ENCODE peak calls at places on chromosomes 11 and 22, in seven cellular contexts. W is BJ, X is hepatocyte, C is fibroblast of villous mesenchyme, J is H1, S is K562, D is mucosa of descending colon. Z is an unnamed sample.

GRCh38 chr11:46050065-46050464 is 71.2 kb downstream of the PHF21A start:
- DNase-seq in W (peak), X (peak), C (peak), J (peak), S (no peak), D (no peak), Z (no peak)

GRCh38 chr22:39129746-39130145 is 22.7 kb downstream of the CBX7 start:
- DNase-seq in W (no peak), X (no peak), C (no peak), J (no peak), S (no peak), D (peak), Z (no peak)

GRCh38 chr11:96156379-96156722 is 186.6 kb downstream of the MAML2 start:
- DNase-seq in W (no peak), X (no peak), C (no peak), J (no peak), S (no peak), D (no peak), Z (peak)

GRCh38 chr22:44144046-44144569 is 36.6 kb upstream of the PARVG start:
- DNase-seq in W (no peak), X (no peak), C (no peak), J (no peak), S (no peak), D (no peak), Z (no peak)

GRCh38 chr22:38724926-38725571 is 19.3 kb downstream of the GTPBP1 start:
- DNase-seq in W (no peak), X (peak), C (peak), J (no peak), S (no peak), D (peak), Z (no peak)

GRCh38 chr22:48605856-48606255 is 1221.8 kb downstream of the BRD1 start:
- DNase-seq in W (no peak), X (peak), C (no peak), J (no peak), S (no peak), D (no peak), Z (no peak)

GRCh38 chr22:48874956-48875355 is 952.7 kb downstream of the BRD1 start:
- DNase-seq in W (no peak), X (no peak), C (no peak), J (no peak), S (no peak), D (no peak), Z (no peak)

GRCh38 chr11:106464728-106465127 is 387.3 kb downstream of the AASDHPPT start:
- DNase-seq in W (no peak), X (no peak), C (no peak), J (no peak), S (no peak), D (no peak), Z (no peak)

GRCh38 chr11:86888164-86888977 is 66.8 kb downstream of the FZD4 start:
- DNase-seq in W (peak), X (no peak), C (peak), J (no peak), S (no peak), D (no peak), Z (no peak)

GRCh38 chr11:113773092-113773415 is 438 bp downstream of the ZW10 start:
- DNase-seq in W (no peak), X (peak), C (peak), J (no peak), S (peak), D (no peak), Z (peak)

GRCh38 chr11:117414724-117415123 is 87.1 kb downstream of the CEP164 start:
- DNase-seq in W (no peak), X (no peak), C (no peak), J (no peak), S (no peak), D (no peak), Z (no peak)

GRCh38 chr11:62124186-62125113 is 639 bp downstream of the INCENP start:
- DNase-seq in W (no peak), X (peak), C (peak), J (no peak), S (peak), D (peak), Z (no peak)

GRCh38 chr22:20957691-20958440 is 9.2 kb upstream of the AIFM3 start:
- DNase-seq in W (no peak), X (peak), C (peak), J (no peak), S (no peak), D (peak), Z (no peak)

GRCh38 chr22:30744224-30744623 is 49.5 kb downstream of the OSBP2 start:
- DNase-seq in W (no peak), X (no peak), C (no peak), J (no peak), S (peak), D (no peak), Z (no peak)

GRCh38 chr11:94544832-94545640 is 1.3 kb downstream of the FUT4 start:
- DNase-seq in W (no peak), X (peak), C (no peak), J (no peak), S (peak), D (peak), Z (no peak)

GRCh38 chr11:18791175-18792065 is at the start of gene PTPN5:
- DNase-seq in W (no peak), X (no peak), C (no peak), J (no peak), S (no peak), D (no peak), Z (no peak)

GRCh38 chr11:94876645-94877445 is 96.5 kb downstream of the CWC15 start:
- DNase-seq in W (peak), X (peak), C (peak), J (no peak), S (peak), D (peak), Z (peak)

GRCh38 chr22:41524809-41525449 is 19.3 kb downstream of the POLR3H start:
- DNase-seq in W (no peak), X (no peak), C (peak), J (no peak), S (no peak), D (no peak), Z (no peak)

GRCh38 chr11:46865340-46865739 is 19.3 kb upstream of the CKAP5 start:
- DNase-seq in W (peak), X (no peak), C (peak), J (no peak), S (no peak), D (no peak), Z (no peak)

GRCh38 chr11:100925935-100926334 is 203.7 kb downstream of the PGR start:
- DNase-seq in W (no peak), X (no peak), C (peak), J (no peak), S (no peak), D (no peak), Z (no peak)

GRCh38 chr11:5992150-5992549 is 5.4 kb upstream of the OR52L1 start:
- DNase-seq in W (no peak), X (no peak), C (no peak), J (no peak), S (no peak), D (no peak), Z (no peak)

GRCh38 chr11:25981998-25982397 is 349.9 kb upstream of the ANO3 start:
- DNase-seq in W (peak), X (peak), C (peak), J (no peak), S (no peak), D (no peak), Z (peak)

GRCh38 chr22:39935622-39936021 is 24.6 kb upstream of the TMA7B start:
- DNase-seq in W (no peak), X (no peak), C (no peak), J (no peak), S (no peak), D (no peak), Z (no peak)

GRCh38 chr11:114298701-114299090 is 2.5 kb downstream of the NNMT start:
- DNase-seq in W (no peak), X (no peak), C (no peak), J (no peak), S (no peak), D (no peak), Z (no peak)

GRCh38 chr22:49042877-49043859 is 784.5 kb downstream of the BRD1 start:
- DNase-seq in W (no peak), X (no peak), C (no peak), J (no peak), S (no peak), D (no peak), Z (no peak)

GRCh38 chr11:43842021-43842420 is 38.6 kb upstream of the ALKBH3 start:
- DNase-seq in W (no peak), X (no peak), C (no peak), J (no peak), S (no peak), D (no peak), Z (no peak)

GRCh38 chr11:2177081-2177480 is 5.5 kb upstream of the TH start:
- DNase-seq in W (no peak), X (no peak), C (no peak), J (no peak), S (no peak), D (no peak), Z (no peak)

GRCh38 chr11:2776351-2777061 is 76.7 kb upstream of the KCNQ1OT1 start:
- DNase-seq in W (no peak), X (no peak), C (no peak), J (no peak), S (no peak), D (peak), Z (no peak)

GRCh38 chr11:1283091-1283511 is 26.3 kb downstream of the TOLLIP start:
- DNase-seq in W (no peak), X (no peak), C (no peak), J (no peak), S (no peak), D (no peak), Z (no peak)

GRCh38 chr11:126939552-126939951 is 61.0 kb downstream of the KIRREL3 start:
- DNase-seq in W (no peak), X (no peak), C (no peak), J (no peak), S (no peak), D (no peak), Z (no peak)

GRCh38 chr11:13685461-13686108 is 17.1 kb downstream of the FAR1 start:
- DNase-seq in W (no peak), X (no peak), C (no peak), J (no peak), S (no peak), D (no peak), Z (no peak)
- H3K4me3 ChIP-seq in W (no peak), X (no peak), C (no peak), J (no peak), S (no peak), D (no peak), Z (no peak)

GRCh38 chr11:67119577-67120391 is 721 bp downstream of the KDM2A start:
- DNase-seq in W (no peak), X (peak), C (peak), J (no peak), S (peak), D (peak), Z (no peak)
- TF ChIP-seq CTCF in W (no peak), X (no peak), C (peak), J (no peak), S (no peak), D (no peak), Z (peak)

GRCh38 chr11:134032031-134032430 is 36.8 kb upstream of the JAM3 start:
- DNase-seq in W (no peak), X (no peak), C (no peak), J (no peak), S (no peak), D (no peak), Z (no peak)
- H3K4me3 ChIP-seq in W (no peak), X (no peak), C (no peak), J (no peak), S (no peak), D (no peak), Z (no peak)

GRCh38 chr11:7561562-7561961 is 47.8 kb downstream of the PPFIBP2 start:
- DNase-seq in W (peak), X (no peak), C (peak), J (no peak), S (no peak), D (no peak), Z (no peak)
- TF ChIP-seq CTCF in W (no peak), X (no peak), C (no peak), J (no peak), S (no peak), D (no peak), Z (no peak)

GRCh38 chr11:128339721-128340271 is 247.6 kb downstream of the ETS1 start:
- DNase-seq in W (no peak), X (no peak), C (no peak), J (no peak), S (no peak), D (no peak), Z (no peak)

GRCh38 chr11:128342511-128343133 is 244.7 kb downstream of the ETS1 start:
- DNase-seq in W (peak), X (peak), C (peak), J (no peak), S (no peak), D (peak), Z (no peak)

GRCh38 chr11:128343134-128343514 is 244.2 kb downstream of the ETS1 start:
- DNase-seq in W (no peak), X (no peak), C (no peak), J (no peak), S (no peak), D (no peak), Z (no peak)

GRCh38 chr11:128341767-128342318 is 245.5 kb downstream of the ETS1 start:
- DNase-seq in W (no peak), X (no peak), C (no peak), J (no peak), S (no peak), D (no peak), Z (no peak)

DNA sequence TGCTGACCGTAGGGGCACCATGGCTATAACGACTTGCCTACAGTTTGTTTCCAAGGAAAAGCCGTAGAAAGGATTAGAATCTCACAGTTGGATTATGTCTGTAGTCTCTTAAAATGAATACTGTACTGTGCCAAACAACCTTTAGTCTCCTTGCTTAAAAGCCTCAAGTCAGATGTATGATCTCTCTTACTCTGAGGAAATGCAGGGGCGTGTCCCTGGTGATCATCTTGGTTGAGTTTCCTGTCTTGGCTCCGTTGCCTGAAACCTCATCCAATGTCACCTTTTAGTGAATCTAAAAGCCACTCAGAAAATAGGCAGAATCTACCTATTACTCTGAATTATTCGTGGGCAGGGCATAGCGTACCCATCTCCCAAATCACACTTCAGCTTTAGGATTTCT is 246.1 kb downstream of the ETS1 start:
- DNase-seq in W (no peak), X (no peak), C (no peak), J (no peak), S (no peak), D (no peak), Z (no peak)
- H3K4me3 ChIP-seq in W (no peak), X (no peak), C (no peak), J (no peak), S (no peak), D (no peak), Z (no peak)

GRCh38 chr11:125375146-125375545 is 120.9 kb downstream of the FEZ1 start:
- DNase-seq in W (no peak), X (no peak), C (no peak), J (no peak), S (no peak), D (no peak), Z (no peak)

GRCh38 chr11:125378083-125378482 is 118.0 kb downstream of the FEZ1 start:
- DNase-seq in W (no peak), X (no peak), C (no peak), J (no peak), S (no peak), D (no peak), Z (no peak)

GRCh38 chr11:125374398-125374797 is 121.7 kb downstream of the FEZ1 start:
- DNase-seq in W (no peak), X (no peak), C (no peak), J (no peak), S (no peak), D (no peak), Z (no peak)

GRCh38 chr11:125376856-125377255 is 119.2 kb downstream of the FEZ1 start:
- DNase-seq in W (no peak), X (no peak), C (no peak), J (no peak), S (no peak), D (no peak), Z (no peak)

DNA sequence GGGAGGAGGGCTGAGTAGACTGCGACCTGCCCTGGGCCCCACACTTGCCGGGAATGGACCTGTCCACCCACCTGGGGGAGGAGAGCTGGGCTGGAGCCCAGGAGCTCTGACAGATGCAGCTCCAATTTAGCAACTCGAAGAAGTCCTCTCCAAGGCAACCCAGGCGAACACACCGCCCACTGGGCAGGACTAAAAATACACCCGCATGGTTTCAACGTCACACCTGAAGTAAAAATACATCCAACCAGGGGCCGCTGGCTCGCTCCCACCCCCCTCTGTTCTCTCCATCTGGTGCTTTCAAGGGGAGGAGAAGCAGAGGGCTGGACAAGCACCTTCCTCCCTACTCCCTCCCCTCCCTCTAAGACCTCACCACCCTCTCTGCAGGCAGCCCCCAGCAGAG is 119.9 kb downstream of the FEZ1 start:
- DNase-seq in W (no peak), X (peak), C (no peak), J (no peak), S (no peak), D (no peak), Z (no peak)
- TF ChIP-seq CTCF in W (no peak), X (no peak), C (no peak), J (no peak), S (no peak), D (no peak), Z (no peak)

DNA sequence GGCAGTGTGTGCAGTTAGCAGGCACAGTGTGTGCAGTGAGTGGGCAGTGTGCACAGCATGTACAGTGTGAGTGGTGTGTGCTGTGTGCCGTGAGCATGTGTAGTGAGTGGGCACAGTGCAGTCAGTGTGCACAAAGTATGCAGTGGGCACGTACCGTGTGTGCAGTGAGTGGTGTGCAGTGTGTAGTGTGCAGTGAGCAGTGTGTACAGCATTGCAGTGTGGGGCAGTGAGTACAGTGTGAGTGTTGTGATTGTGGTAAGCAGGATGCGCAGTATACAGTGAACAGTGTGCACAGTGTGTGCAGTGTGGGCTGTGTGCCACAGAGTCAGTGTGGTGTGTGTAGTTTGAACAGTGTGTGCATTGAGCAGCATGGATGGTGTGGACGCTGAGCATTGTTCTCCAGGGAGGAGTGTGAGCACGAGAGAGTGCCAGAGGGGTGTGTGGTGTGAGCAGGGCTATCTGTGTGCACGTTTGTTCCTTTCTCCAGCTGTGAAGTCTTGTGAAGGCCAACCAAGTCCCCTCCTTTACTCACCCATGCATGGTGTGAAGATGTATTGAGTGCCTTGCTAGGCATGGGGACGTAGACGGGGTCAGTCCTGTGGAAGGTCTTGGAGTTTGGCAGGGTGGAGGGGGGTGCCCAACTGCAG is 3.1 kb downstream of the SHANK3 start:
- DNase-seq in W (no peak), X (no peak), C (no peak), J (no peak), S (peak), D (no peak), Z (no peak)
- H3K4me3 ChIP-seq in W (no peak), X (no peak), C (no peak), J (peak), S (no peak), D (no peak), Z (peak)